ENCODE peak calls at places on chromosomes 2 and 18, in eight cellular contexts. I, S, A, E, F, J, N and K are unnamed samples.

GRCh38 chr2:222057249-222058073 is 241.3 kb downstream of the PAX3 start:
- DNase-seq in I (no peak), A (no peak), F (peak; percentile 10), S (no peak), E (no peak), J (no peak), N (no peak), K (no peak)

GRCh38 chr2:191262436-191262835 is 17.2 kb downstream of the MYO1B start:
- DNase-seq in J (no peak), A (no peak), I (no peak), F (no peak), S (no peak), N (no peak), E (no peak), K (no peak)

GRCh38 chr2:234708091-234708683 is 211.3 kb upstream of the ARL4C start:
- DNase-seq in I (no peak), J (peak; percentile 87), E (no peak), F (no peak), N (no peak), A (no peak), S (no peak), K (no peak)

GRCh38 chr2:48209214-48209885 is 303.1 kb upstream of the FBXO11 start:
- DNase-seq in S (no peak), I (no peak), J (peak; percentile 62), N (no peak), A (no peak), F (no peak), E (no peak), K (peak; percentile 58)

GRCh38 chr2:181239400-181239799 is 217.8 kb upstream of the ITGA4 start:
- DNase-seq in S (peak; percentile 13), E (no peak), I (no peak), F (no peak), A (no peak), J (no peak), N (no peak), K (no peak)

GRCh38 chr2:239165206-239165831 is 235.5 kb downstream of the HDAC4 start:
- DNase-seq in A (no peak), E (no peak), S (no peak), F (no peak), J (no peak), I (peak; percentile 17), N (no peak), K (no peak)

GRCh38 chr2:8893474-8893873 is 56.1 kb upstream of the KIDINS220 start:
- DNase-seq in E (no peak), I (no peak), F (no peak), S (no peak), N (no peak), J (no peak), A (no peak), K (no peak)

GRCh38 chr2:1648241-1649102 is 95.8 kb downstream of the PXDN start:
- DNase-seq in I (peak; percentile 33), J (no peak), S (no peak), E (no peak), F (no peak), N (no peak), A (no peak), K (no peak)

GRCh38 chr2:155203187-155203586 is 504.7 kb downstream of the KCNJ3 start:
- DNase-seq in A (no peak), I (no peak), F (no peak), J (no peak), E (no peak), N (no peak), S (no peak), K (no peak)

GRCh38 chr2:38176619-38177021 is 100.7 kb upstream of the CYP1B1 start:
- DNase-seq in E (no peak), J (no peak), I (no peak), N (no peak), S (no peak), A (no peak), F (no peak), K (peak; percentile 62)

GRCh38 chr2:85886141-85886540 is 2.6 kb downstream of the ST3GAL5 start:
- DNase-seq in J (no peak), S (no peak), E (no peak), F (no peak), I (no peak), N (no peak), A (no peak), K (no peak)

GRCh38 chr2:149743842-149744468 is 156.4 kb upstream of the MMADHC start:
- DNase-seq in E (no peak), N (no peak), F (no peak), A (no peak), J (no peak), S (no peak), I (no peak), K (no peak)

GRCh38 chr18:13262839-13263691 is 44.5 kb downstream of the LDLRAD4 start:
- DNase-seq in S (no peak), F (no peak), J (no peak), A (no peak), E (no peak), N (no peak), I (no peak), K (no peak)

GRCh38 chr18:29879763-29880162 is 1162.8 kb downstream of the DSC3 start:
- DNase-seq in S (no peak), J (no peak), A (no peak), F (no peak), N (no peak), I (no peak), E (no peak), K (no peak)

GRCh38 chr2:29718326-29718725 is 203.1 kb downstream of the ALK start:
- DNase-seq in I (no peak), N (no peak), S (no peak), F (no peak), E (no peak), J (no peak), A (no peak), K (no peak)

DNA sequence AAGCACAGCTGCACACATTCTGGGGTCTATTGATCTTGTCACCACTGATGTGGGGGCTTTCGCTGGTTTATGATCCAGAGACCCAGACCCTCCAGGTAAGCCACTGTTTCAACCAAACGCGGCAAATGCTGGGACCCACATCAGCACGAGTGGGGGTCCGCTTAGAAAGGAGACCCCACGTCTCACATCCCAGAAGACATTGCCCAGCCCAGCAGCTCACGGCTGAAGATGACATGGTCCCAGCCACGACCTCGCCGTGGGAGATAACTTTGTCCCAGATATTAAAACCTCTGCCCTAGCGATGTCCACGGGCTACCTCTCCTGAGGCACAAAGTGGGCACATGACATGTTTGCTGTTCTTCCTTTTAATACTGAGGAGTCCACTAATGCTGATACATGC is 43.8 kb downstream of the LONRF2 start:
- DNase-seq in F (no peak), S (no peak), E (no peak), I (peak; percentile 27), A (no peak), J (no peak), N (no peak), K (no peak)
- TF ChIP-seq EP300 in F (no peak), S (no peak), E (no peak), I (no peak), A (no peak), J (no peak), N (no peak), K (no peak)

GRCh38 chr2:71417300-71418202 is 35.8 kb upstream of the DYSF start:
- DNase-seq in N (no peak), J (no peak), E (no peak), F (peak; percentile 10), S (no peak), A (no peak), I (no peak), K (no peak)
- TF ChIP-seq EP300 in N (no peak), J (no peak), E (no peak), F (no peak), S (no peak), A (no peak), I (no peak), K (no peak)

DNA sequence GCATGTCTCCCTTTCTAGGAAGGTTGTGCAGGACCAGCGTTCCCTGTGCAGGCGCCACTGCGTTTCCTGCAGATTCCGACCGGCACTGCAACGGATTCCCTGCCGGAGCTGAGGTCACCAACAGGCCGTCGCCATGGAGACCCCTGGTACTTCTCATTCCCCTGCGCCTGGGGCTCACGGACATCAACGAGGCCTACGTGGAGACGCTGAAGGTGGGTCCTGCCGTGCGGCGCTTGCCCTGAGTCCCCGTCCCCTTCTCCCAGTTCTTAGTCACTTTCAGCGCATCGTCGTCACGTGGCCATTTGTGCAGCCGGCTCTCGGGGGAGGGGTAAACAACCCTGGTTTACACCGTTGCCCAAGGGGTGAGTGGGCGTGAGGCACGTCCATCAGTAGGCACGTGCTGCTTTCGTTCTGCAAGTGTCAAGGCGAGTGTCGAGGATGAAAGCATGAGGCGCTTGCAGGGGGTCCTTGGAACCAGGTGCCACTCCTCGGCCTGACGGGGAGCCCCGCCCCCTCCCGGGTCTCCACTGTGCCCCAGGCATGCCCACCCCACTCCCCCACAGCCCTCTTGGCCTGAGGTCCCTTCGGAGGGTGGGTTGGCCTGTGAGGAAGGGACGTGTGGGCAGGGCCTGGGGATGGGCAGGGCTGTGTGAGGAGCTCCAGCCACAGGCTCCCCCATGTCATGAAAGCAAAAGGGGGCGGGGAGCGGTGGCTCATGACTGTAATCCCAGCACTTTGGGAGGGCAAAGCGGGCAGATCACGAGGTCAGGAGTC is 19.8 kb downstream of the DTYMK start:
- DNase-seq in E (no peak), A (no peak), J (no peak), I (no peak), F (no peak), S (no peak), N (no peak), K (no peak)
- TF ChIP-seq EP300 in E (no peak), A (no peak), J (no peak), I (no peak), F (no peak), S (no peak), N (no peak), K (no peak)

GRCh38 chr18:2302628-2303516 is 268.4 kb downstream of the METTL4 start:
- DNase-seq in F (peak; percentile 56), J (no peak), A (no peak), S (no peak), I (no peak), N (no peak), E (no peak), K (no peak)
- TF ChIP-seq EP300 in F (no peak), J (no peak), A (no peak), S (no peak), I (no peak), N (no peak), E (no peak), K (no peak)

DNA sequence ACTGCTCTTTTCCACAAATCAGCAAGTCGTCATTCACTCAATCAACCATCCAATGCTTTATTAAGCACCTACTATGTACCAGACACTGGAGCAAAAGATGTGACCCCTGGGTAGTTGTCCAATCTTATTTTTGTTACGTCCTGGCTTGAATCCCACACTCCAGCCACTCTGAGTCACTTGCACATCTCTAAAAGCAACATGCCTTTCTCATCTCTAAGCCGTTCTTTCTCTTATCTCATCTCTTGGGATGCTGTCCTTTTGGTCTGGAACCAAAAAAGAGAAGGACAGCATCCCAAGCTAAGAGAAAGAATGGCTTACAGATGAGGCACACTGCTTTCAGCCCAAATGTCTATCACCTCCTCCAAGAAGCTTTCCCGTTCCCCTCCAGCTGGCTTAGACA is 58.8 kb downstream of the RNF152 start:
- DNase-seq in N (no peak), S (no peak), F (no peak), E (no peak), J (no peak), A (no peak), I (no peak), K (no peak)
- TF ChIP-seq EP300 in N (no peak), S (no peak), F (no peak), E (no peak), J (no peak), A (no peak), I (no peak), K (no peak)